ENCODE peak calls at places on chromosomes 12 and 14, in seven cellular contexts. O, Q, J, U, P, N and G are unnamed samples.

GRCh38 chr12:42213954-42214426 is 24.1 kb downstream of the YAF2 start:
- DNase-seq in N (no peak), J (peak), Q (no peak), O (no peak), P (no peak), U (no peak), G (peak)

GRCh38 chr14:68249534-68250517 is 430.2 kb downstream of the RAD51B start:
- DNase-seq in J (peak), O (no peak), P (peak), N (no peak), U (no peak), Q (no peak), G (peak)

GRCh38 chr12:20438307-20438779 is 70.0 kb downstream of the PDE3A start:
- DNase-seq in J (peak), P (no peak), U (no peak), Q (no peak), N (no peak), O (no peak), G (no peak)

GRCh38 chr12:123269395-123269892 is 2.2 kb downstream of the CDK2AP1 start:
- DNase-seq in U (peak), N (peak), Q (peak), P (peak), J (peak), O (no peak), G (peak)

GRCh38 chr12:6724409-6724797 is 557 bp downstream of the COPS7A start:
- DNase-seq in N (no peak), Q (peak), P (peak), J (no peak), O (peak), U (no peak), G (no peak)

GRCh38 chr12:47751561-47751960 is 7.1 kb downstream of the RAPGEF3 start:
- DNase-seq in Q (no peak), N (no peak), P (no peak), U (no peak), O (no peak), J (no peak), G (no peak)

GRCh38 chr14:84975503-84975902 is 554.4 kb upstream of the FLRT2 start:
- DNase-seq in J (no peak), N (no peak), U (no peak), O (no peak), P (no peak), Q (no peak), G (no peak)

GRCh38 chr12:26028953-26029740 is 70.7 kb downstream of the RASSF8 start:
- DNase-seq in Q (no peak), J (peak), N (no peak), O (no peak), P (peak), U (peak), G (peak)

GRCh38 chr12:4700621-4701026 is 19.6 kb upstream of the GALNT8 start:
- DNase-seq in U (peak), O (no peak), J (peak), Q (no peak), P (no peak), N (peak), G (no peak)

GRCh38 chr14:61525293-61526011 is 169.9 kb upstream of the HIF1A start:
- DNase-seq in J (peak), Q (peak), O (peak), P (no peak), U (no peak), N (peak), G (no peak)

GRCh38 chr12:67540920-67541624 is 107.5 kb upstream of the DYRK2 start:
- DNase-seq in P (no peak), Q (no peak), N (no peak), O (no peak), J (no peak), U (no peak), G (no peak)

GRCh38 chr12:132720606-132721005 is 10.0 kb downstream of the PGAM5 start:
- DNase-seq in U (no peak), N (no peak), P (no peak), J (no peak), O (no peak), Q (no peak), G (no peak)

GRCh38 chr12:57112492-57113294 is 1.5 kb upstream of the STAT6 start:
- DNase-seq in U (no peak), P (no peak), N (no peak), J (no peak), O (no peak), Q (no peak), G (no peak)